ENCODE peak calls at places on chromosomes 11 and 22, in five cellular contexts. V is NCI-H1417 treated with DMSO at 0.1 percent for 48 hours; J is activated effector memory CD4-positive, alpha-beta T cell treated with anti-CD3 and anti-CD28 coated beads, Interleukin-2, amount 50 U/mL, for 16 hours; C is C1 segment of cervical spinal cord; Z is effector memory CD8-positive, alpha-beta T cell. S is an unnamed sample.

GRCh38 chr11:113603277-113604059 is 102.6 kb downstream of the TMPRSS5 start:
- DNase-seq in V (no peak), J (no peak), C (peak), Z (no peak), S (no peak)

GRCh38 chr22:19886605-19887250 is 32.1 kb upstream of the GNB1L start:
- DNase-seq in V (no peak), J (peak), C (no peak), Z (no peak), S (no peak)

GRCh38 chr22:23204541-23205157 is 24.3 kb downstream of the BCR start:
- DNase-seq in V (no peak), J (no peak), C (no peak), Z (no peak), S (no peak)

GRCh38 chr11:133906241-133906640 is 50.5 kb downstream of the IGSF9B start:
- DNase-seq in V (no peak), J (peak), C (no peak), Z (no peak), S (no peak)

GRCh38 chr11:107011977-107012376 is 6.3 kb downstream of the GUCY1A2 start:
- DNase-seq in V (no peak), J (no peak), C (no peak), Z (no peak), S (no peak)

GRCh38 chr22:39253427-39254070 is 8.8 kb upstream of the PDGFB start:
- DNase-seq in V (no peak), J (peak), C (no peak), Z (no peak), S (no peak)

GRCh38 chr11:37500425-37500824 is 902.4 kb upstream of the RAG2 start:
- DNase-seq in V (no peak), J (no peak), C (no peak), Z (no peak), S (no peak)

GRCh38 chr11:12418019-12418611 is 40.7 kb downstream of the PARVA start:
- DNase-seq in V (no peak), J (no peak), C (no peak), Z (no peak), S (no peak)

GRCh38 chr11:2988996-2989395 is 3.1 kb downstream of the NAP1L4 start:
- DNase-seq in V (no peak), J (no peak), C (no peak), Z (no peak), S (no peak)